ENCODE peak calls at places on chromosome 16, in six cellular contexts. One of them, this sample, is unnamed.

GRCh38 chr16:58499615-58500328 is at the start of gene NDRG4:
- DNase-seq in testis: peak; percentile 71
- DNase-seq in stimulated activated CD4-positive, alpha-beta T cell treated with anti-CD3 and anti-CD28 coated beads, Interleukin-15, amount 100 ng/mL, for 24 hours: peak; percentile 53
- DNase-seq in head of caudate nucleus: peak; percentile 97
- DNase-seq in globus pallidus: peak; percentile 92
- DNase-seq in activated T-helper 1 cell treated with anti-CD3 and anti-CD28 coated beads, Interleukin-2, amount 50 U/mL, for 16 hours: no peak
- DNase-seq in this sample: peak; percentile 17

GRCh38 chr16:84950906-84951305 is 60.4 kb downstream of the ZDHHC7 start:
- DNase-seq in stimulated activated CD4-positive, alpha-beta T cell treated with anti-CD3 and anti-CD28 coated beads, Interleukin-15, amount 100 ng/mL, for 24 hours: peak; percentile 66
- DNase-seq in head of caudate nucleus: no peak
- DNase-seq in globus pallidus: no peak
- DNase-seq in activated T-helper 1 cell treated with anti-CD3 and anti-CD28 coated beads, Interleukin-2, amount 50 U/mL, for 16 hours: no peak
- DNase-seq in testis: no peak
- DNase-seq in this sample: no peak

GRCh38 chr16:595942-596735 is 6.3 kb downstream of the RAB40C start:
- DNase-seq in globus pallidus: no peak
- DNase-seq in head of caudate nucleus: no peak
- DNase-seq in testis: no peak
- DNase-seq in activated T-helper 1 cell treated with anti-CD3 and anti-CD28 coated beads, Interleukin-2, amount 50 U/mL, for 16 hours: no peak
- DNase-seq in stimulated activated CD4-positive, alpha-beta T cell treated with anti-CD3 and anti-CD28 coated beads, Interleukin-15, amount 100 ng/mL, for 24 hours: no peak
- DNase-seq in this sample: no peak

GRCh38 chr16:720507-720989 is 398 bp upstream of the ANTKMT start:
- DNase-seq in stimulated activated CD4-positive, alpha-beta T cell treated with anti-CD3 and anti-CD28 coated beads, Interleukin-15, amount 100 ng/mL, for 24 hours: peak; percentile 80
- DNase-seq in activated T-helper 1 cell treated with anti-CD3 and anti-CD28 coated beads, Interleukin-2, amount 50 U/mL, for 16 hours: no peak
- DNase-seq in head of caudate nucleus: peak; percentile 79
- DNase-seq in testis: peak; percentile 57
- DNase-seq in globus pallidus: peak; percentile 75
- DNase-seq in this sample: peak; percentile 38

GRCh38 chr16:81695431-81695890 is 83.6 kb upstream of the PLCG2 start:
- DNase-seq in testis: no peak
- DNase-seq in activated T-helper 1 cell treated with anti-CD3 and anti-CD28 coated beads, Interleukin-2, amount 50 U/mL, for 16 hours: no peak
- DNase-seq in globus pallidus: no peak
- DNase-seq in stimulated activated CD4-positive, alpha-beta T cell treated with anti-CD3 and anti-CD28 coated beads, Interleukin-15, amount 100 ng/mL, for 24 hours: no peak
- DNase-seq in head of caudate nucleus: no peak
- DNase-seq in this sample: no peak

GRCh38 chr16:75758215-75758614 is 31.9 kb upstream of the CPHXL start:
- DNase-seq in head of caudate nucleus: no peak
- DNase-seq in globus pallidus: no peak
- DNase-seq in stimulated activated CD4-positive, alpha-beta T cell treated with anti-CD3 and anti-CD28 coated beads, Interleukin-15, amount 100 ng/mL, for 24 hours: no peak
- DNase-seq in activated T-helper 1 cell treated with anti-CD3 and anti-CD28 coated beads, Interleukin-2, amount 50 U/mL, for 16 hours: no peak
- DNase-seq in testis: no peak
- DNase-seq in this sample: no peak

GRCh38 chr16:11407047-11407982 is 62.1 kb downstream of the RMI2 start:
- DNase-seq in stimulated activated CD4-positive, alpha-beta T cell treated with anti-CD3 and anti-CD28 coated beads, Interleukin-15, amount 100 ng/mL, for 24 hours: peak; percentile 74
- DNase-seq in head of caudate nucleus: peak; percentile 83
- DNase-seq in activated T-helper 1 cell treated with anti-CD3 and anti-CD28 coated beads, Interleukin-2, amount 50 U/mL, for 16 hours: peak; percentile 39
- DNase-seq in testis: peak; percentile 80
- DNase-seq in globus pallidus: peak; percentile 59
- DNase-seq in this sample: peak; percentile 22

GRCh38 chr16:51994597-51994996 is 552.3 kb downstream of the TOX3 start:
- DNase-seq in head of caudate nucleus: no peak
- DNase-seq in stimulated activated CD4-positive, alpha-beta T cell treated with anti-CD3 and anti-CD28 coated beads, Interleukin-15, amount 100 ng/mL, for 24 hours: no peak
- DNase-seq in globus pallidus: no peak
- DNase-seq in activated T-helper 1 cell treated with anti-CD3 and anti-CD28 coated beads, Interleukin-2, amount 50 U/mL, for 16 hours: no peak
- DNase-seq in testis: no peak
- DNase-seq in this sample: peak; percentile 74

GRCh38 chr16:49274936-49275730 is 6.5 kb downstream of the CBLN1 start:
- DNase-seq in testis: no peak
- DNase-seq in activated T-helper 1 cell treated with anti-CD3 and anti-CD28 coated beads, Interleukin-2, amount 50 U/mL, for 16 hours: no peak
- DNase-seq in stimulated activated CD4-positive, alpha-beta T cell treated with anti-CD3 and anti-CD28 coated beads, Interleukin-15, amount 100 ng/mL, for 24 hours: no peak
- DNase-seq in globus pallidus: no peak
- DNase-seq in head of caudate nucleus: no peak
- DNase-seq in this sample: no peak

GRCh38 chr16:84652565-84652964 is 4.3 kb downstream of the KLHL36 start:
- DNase-seq in stimulated activated CD4-positive, alpha-beta T cell treated with anti-CD3 and anti-CD28 coated beads, Interleukin-15, amount 100 ng/mL, for 24 hours: no peak
- DNase-seq in globus pallidus: no peak
- DNase-seq in testis: no peak
- DNase-seq in head of caudate nucleus: no peak
- DNase-seq in activated T-helper 1 cell treated with anti-CD3 and anti-CD28 coated beads, Interleukin-2, amount 50 U/mL, for 16 hours: no peak
- DNase-seq in this sample: no peak

GRCh38 chr16:11439216-11439615 is 94.0 kb downstream of the RMI2 start:
- DNase-seq in globus pallidus: no peak
- DNase-seq in stimulated activated CD4-positive, alpha-beta T cell treated with anti-CD3 and anti-CD28 coated beads, Interleukin-15, amount 100 ng/mL, for 24 hours: no peak
- DNase-seq in testis: no peak
- DNase-seq in activated T-helper 1 cell treated with anti-CD3 and anti-CD28 coated beads, Interleukin-2, amount 50 U/mL, for 16 hours: no peak
- DNase-seq in head of caudate nucleus: no peak
- DNase-seq in this sample: no peak

GRCh38 chr16:63192969-63193368 is 1156.7 kb upstream of the CDH8 start:
- DNase-seq in testis: no peak
- DNase-seq in head of caudate nucleus: no peak
- DNase-seq in globus pallidus: no peak
- DNase-seq in activated T-helper 1 cell treated with anti-CD3 and anti-CD28 coated beads, Interleukin-2, amount 50 U/mL, for 16 hours: no peak
- DNase-seq in stimulated activated CD4-positive, alpha-beta T cell treated with anti-CD3 and anti-CD28 coated beads, Interleukin-15, amount 100 ng/mL, for 24 hours: no peak
- DNase-seq in this sample: no peak

GRCh38 chr16:68786685-68787418 is 49.8 kb downstream of the CDH1 start:
- DNase-seq in globus pallidus: peak; percentile 98
- DNase-seq in testis: peak; percentile 23
- DNase-seq in activated T-helper 1 cell treated with anti-CD3 and anti-CD28 coated beads, Interleukin-2, amount 50 U/mL, for 16 hours: no peak
- DNase-seq in stimulated activated CD4-positive, alpha-beta T cell treated with anti-CD3 and anti-CD28 coated beads, Interleukin-15, amount 100 ng/mL, for 24 hours: no peak
- DNase-seq in head of caudate nucleus: peak; percentile 96
- DNase-seq in this sample: peak; percentile 63

GRCh38 chr16:86991679-86992078 is 325.5 kb downstream of the C16orf95 start:
- DNase-seq in testis: no peak
- DNase-seq in activated T-helper 1 cell treated with anti-CD3 and anti-CD28 coated beads, Interleukin-2, amount 50 U/mL, for 16 hours: no peak
- DNase-seq in stimulated activated CD4-positive, alpha-beta T cell treated with anti-CD3 and anti-CD28 coated beads, Interleukin-15, amount 100 ng/mL, for 24 hours: no peak
- DNase-seq in globus pallidus: no peak
- DNase-seq in head of caudate nucleus: no peak
- DNase-seq in this sample: no peak

GRCh38 chr16:17359778-17360177 is 111.0 kb downstream of the XYLT1 start:
- DNase-seq in head of caudate nucleus: no peak
- DNase-seq in stimulated activated CD4-positive, alpha-beta T cell treated with anti-CD3 and anti-CD28 coated beads, Interleukin-15, amount 100 ng/mL, for 24 hours: peak; percentile 77
- DNase-seq in testis: no peak
- DNase-seq in activated T-helper 1 cell treated with anti-CD3 and anti-CD28 coated beads, Interleukin-2, amount 50 U/mL, for 16 hours: no peak
- DNase-seq in globus pallidus: peak; percentile 36
- DNase-seq in this sample: no peak

GRCh38 chr16:31474173-31474714 is 2.3 kb downstream of the TGFB1I1 start:
- DNase-seq in stimulated activated CD4-positive, alpha-beta T cell treated with anti-CD3 and anti-CD28 coated beads, Interleukin-15, amount 100 ng/mL, for 24 hours: no peak
- DNase-seq in globus pallidus: no peak
- DNase-seq in activated T-helper 1 cell treated with anti-CD3 and anti-CD28 coated beads, Interleukin-2, amount 50 U/mL, for 16 hours: no peak
- DNase-seq in testis: no peak
- DNase-seq in head of caudate nucleus: no peak
- DNase-seq in this sample: no peak

This sample was measured in NCI-H187.